ENCODE peak calls at places on chromosomes 5 and 9, in four cellular contexts. M is A549, S is fibroblast of lung, J is astrocyte of the spinal cord. Q is an unnamed sample.
A peak's percentile ranks its signal among the peaks of the same experiment; 100 is the strongest.

GRCh38 chr5:80246995-80247729 is 8.7 kb downstream of the SERINC5 start:
- DNase-seq in M (peak; percentile 42), S (peak; percentile 99), J (peak; percentile 91), Q (peak; percentile 94)

GRCh38 chr5:22473865-22474264 is 379.3 kb downstream of the CDH12 start:
- DNase-seq in M (no peak), S (no peak), J (no peak), Q (no peak)

GRCh38 chr9:99720455-99721050 is 101.1 kb upstream of the NR4A3 start:
- DNase-seq in M (no peak), S (peak; percentile 13), J (peak; percentile 22), Q (no peak)

GRCh38 chr9:95835398-95835797 is 40.1 kb upstream of the ERCC6L2 start:
- DNase-seq in M (no peak), S (no peak), J (no peak), Q (no peak)

GRCh38 chr9:134918646-134919045 is 934 bp upstream of the FCN1 start:
- DNase-seq in M (no peak), S (no peak), J (no peak), Q (no peak)

GRCh38 chr9:129669141-129669718 is 3.8 kb downstream of the PRRX2 start:
- DNase-seq in M (peak; percentile 36), S (peak; percentile 92), J (peak; percentile 87), Q (peak; percentile 38)

GRCh38 chr5:181188700-181189362 is 16.2 kb downstream of the TRIM7 start:
- DNase-seq in M (no peak), S (peak; percentile 70), J (peak; percentile 80), Q (peak; percentile 59)

GRCh38 chr9:92614123-92614510 is 55.8 kb downstream of the IPPK start:
- DNase-seq in M (no peak), S (no peak), J (no peak), Q (no peak)

GRCh38 chr9:121556580-121556979 is 56.9 kb upstream of the GGTA1 start:
- DNase-seq in M (no peak), S (peak; percentile 99), J (peak; percentile 97), Q (peak; percentile 95)

DNA sequence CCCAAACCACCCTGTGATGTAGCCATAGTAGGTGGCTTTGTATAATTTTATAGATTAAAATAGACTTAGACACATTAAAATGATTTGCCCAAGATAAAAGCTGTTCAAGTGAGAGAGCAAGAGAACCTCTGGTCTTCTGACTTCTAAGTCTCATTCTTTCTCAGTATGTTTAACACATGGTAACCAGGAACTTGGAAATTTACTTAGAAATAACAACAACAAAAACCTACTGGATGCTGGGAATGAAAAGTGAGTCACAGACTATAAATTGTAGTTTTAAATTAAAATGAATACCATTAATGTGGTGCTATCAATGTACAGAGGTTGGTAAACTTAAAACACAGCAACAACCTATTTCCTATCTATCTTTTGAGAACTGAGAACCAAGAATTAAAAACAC is 30.4 kb downstream of the HMGCR start:
- DNase-seq in M (no peak), S (peak; percentile 16), J (peak; percentile 57), Q (peak; percentile 63)
- TF ChIP-seq CTCF in M (no peak), S (no peak), J (no peak), Q (no peak)

GRCh38 chr5:101580591-101580990 is 677.5 kb upstream of the ST8SIA4 start:
- DNase-seq in M (no peak), S (peak; percentile 71), J (peak; percentile 60), Q (no peak)
- TF ChIP-seq CTCF in M (no peak), S (no peak), J (no peak), Q (no peak)

GRCh38 chr9:27520986-27521385 is 3.1 kb upstream of the IFNK start:
- DNase-seq in M (no peak), S (no peak), J (no peak), Q (no peak)
- TF ChIP-seq CTCF in M (no peak), S (no peak), J (no peak), Q (no peak)

GRCh38 chr5:64594601-64595518 is 89.0 kb downstream of the RGS7BP start:
- DNase-seq in M (peak; percentile 3), S (no peak), J (no peak), Q (no peak)

GRCh38 chr5:64595519-64595855 is 89.7 kb downstream of the RGS7BP start:
- DNase-seq in M (no peak), S (no peak), J (no peak), Q (no peak)

GRCh38 chr5:64599226-64599625 is 91.1 kb upstream of the SHISAL2B start:
- DNase-seq in M (no peak), S (no peak), J (no peak), Q (no peak)

GRCh38 chr5:64592942-64593341 is 87.1 kb downstream of the RGS7BP start:
- DNase-seq in M (no peak), S (no peak), J (no peak), Q (no peak)

DNA sequence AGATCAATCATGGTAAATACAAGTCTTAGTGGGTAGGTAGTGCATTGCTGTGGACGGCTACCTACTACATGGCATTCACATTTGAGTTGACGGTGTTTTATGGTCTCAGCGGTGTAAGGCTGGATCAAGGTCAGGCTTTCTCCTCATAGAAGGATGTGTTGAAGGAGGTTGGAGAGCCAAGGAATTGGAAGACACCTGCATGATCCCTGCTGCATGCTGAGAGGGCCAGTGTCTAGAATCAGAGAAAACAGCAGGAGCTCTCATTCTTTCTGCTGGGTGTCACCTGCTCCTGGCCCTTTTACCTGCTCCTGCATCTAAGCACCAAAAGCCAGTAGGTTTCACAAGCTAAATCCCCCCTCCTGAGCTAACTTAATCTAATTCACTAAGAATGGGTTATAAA is 88.2 kb downstream of the RGS7BP start:
- DNase-seq in M (no peak), S (no peak), J (no peak), Q (no peak)
- TF ChIP-seq CTCF in M (no peak), S (no peak), J (no peak), Q (no peak)

GRCh38 chr5:63768221-63768620 is 194.0 kb downstream of the HTR1A start:
- DNase-seq in M (no peak), S (no peak), J (no peak), Q (no peak)
- TF ChIP-seq CTCF in M (no peak), S (no peak), J (no peak), Q (no peak)

GRCh38 chr9:71812385-71812784 is 44.1 kb upstream of the CEMIP2 start:
- DNase-seq in M (no peak), S (peak; percentile 24), J (peak; percentile 11), Q (no peak)
- TF ChIP-seq CTCF in M (no peak), S (peak; percentile 23), J (peak; percentile 18), Q (peak; percentile 12)

Q was measured in HFFc6.